ENCODE peak calls at places on chromosomes 16 and 17, in seven cellular contexts. A, V, I, C, H, W and Y are unnamed samples.

GRCh38 chr16:19783363-19783762 is 65.3 kb downstream of the IQCK start:
- DNase-seq in V (no peak), I (peak; percentile 12), A (no peak), W (no peak), H (no peak), C (no peak), Y (no peak)

GRCh38 chr16:84075376-84075775 is 32.8 kb upstream of the SLC38A8 start:
- DNase-seq in H (no peak), I (no peak), A (no peak), V (no peak), C (no peak), W (no peak), Y (no peak)

GRCh38 chr17:78963378-78963777 is 16.3 kb downstream of the LGALS3BP start:
- DNase-seq in A (no peak), H (no peak), I (no peak), V (no peak), C (no peak), W (no peak), Y (no peak)

GRCh38 chr17:64387545-64388171 is 3.0 kb downstream of the PECAM1 start:
- DNase-seq in I (no peak), A (no peak), V (no peak), H (no peak), C (no peak), W (no peak), Y (no peak)

GRCh38 chr17:74868251-74868907 is 4.4 kb downstream of the FDXR start:
- DNase-seq in W (no peak), A (no peak), H (no peak), I (no peak), C (no peak), V (no peak), Y (no peak)

GRCh38 chr16:56286819-56287218 is 95.5 kb downstream of the GNAO1 start:
- DNase-seq in V (peak; percentile 8), A (no peak), W (no peak), H (no peak), C (no peak), I (no peak), Y (peak; percentile 78)

GRCh38 chr16:4454618-4455017 is 19.8 kb downstream of the NMRAL1 start:
- DNase-seq in A (no peak), W (peak; percentile 43), H (no peak), V (no peak), C (no peak), I (no peak), Y (no peak)

GRCh38 chr16:58187657-58188430 is 10.1 kb downstream of the CSNK2A2 start:
- DNase-seq in W (no peak), C (no peak), I (no peak), V (no peak), H (no peak), A (no peak), Y (no peak)

GRCh38 chr17:72349011-72349410 is 228.2 kb downstream of the SOX9 start:
- DNase-seq in C (no peak), W (no peak), A (no peak), I (no peak), V (no peak), H (peak; percentile 31), Y (no peak)

GRCh38 chr16:52456368-52456767 is 90.6 kb downstream of the TOX3 start:
- DNase-seq in W (peak; percentile 29), C (peak; percentile 36), I (no peak), A (no peak), H (no peak), V (peak; percentile 19), Y (no peak)

GRCh38 chr17:6558276-6558675 is 1.9 kb upstream of the PITPNM3 start:
- DNase-seq in A (no peak), W (no peak), C (no peak), H (no peak), V (no peak), I (no peak), Y (no peak)

GRCh38 chr17:78557598-78558039 is 19.6 kb downstream of the DNAH17 start:
- DNase-seq in H (peak; percentile 61), I (no peak), A (no peak), C (no peak), V (no peak), W (no peak), Y (no peak)

GRCh38 chr17:17924131-17924856 is 47.9 kb downstream of the TOM1L2 start:
- DNase-seq in I (no peak), C (no peak), H (no peak), W (no peak), V (no peak), A (no peak), Y (no peak)

GRCh38 chr16:10322723-10323527 is 62.9 kb upstream of the ATF7IP2 start:
- DNase-seq in C (peak; percentile 22), W (no peak), I (no peak), A (no peak), V (no peak), H (no peak), Y (no peak)

GRCh38 chr17:81821603-81822311 is 11.3 kb downstream of the MCRIP1 start:
- DNase-seq in H (peak; percentile 54), V (peak; percentile 87), I (peak; percentile 97), W (no peak), C (peak; percentile 85), A (no peak), Y (peak; percentile 73)

GRCh38 chr16:50847166-50847565 is 105.3 kb downstream of the CYLD start:
- DNase-seq in W (no peak), A (no peak), C (no peak), V (no peak), I (no peak), H (no peak), Y (no peak)

GRCh38 chr17:48427598-48427997 is 2.4 kb downstream of the SKAP1 start:
- DNase-seq in V (no peak), W (no peak), I (no peak), C (no peak), A (peak; percentile 79), H (no peak), Y (no peak)

GRCh38 chr17:6677946-6678345 is 26.4 kb downstream of the C17orf100 start:
- DNase-seq in I (no peak), A (no peak), V (no peak), W (no peak), H (no peak), C (no peak), Y (no peak)

GRCh38 chr16:50697881-50698767 is 4.7 kb downstream of the NOD2 start:
- DNase-seq in V (peak; percentile 66), I (no peak), A (peak; percentile 57), C (no peak), W (no peak), H (peak; percentile 86), Y (no peak)

GRCh38 chr17:1916963-1917715 is 87.3 kb downstream of the RPA1 start:
- DNase-seq in C (no peak), V (no peak), I (no peak), A (no peak), H (no peak), W (no peak), Y (no peak)

GRCh38 chr17:58156839-58157803 is 8.9 kb downstream of the OR4D1 start:
- DNase-seq in A (peak; percentile 71), C (peak; percentile 12), V (no peak), I (peak; percentile 17), H (peak; percentile 8), W (peak; percentile 77), Y (peak; percentile 21)

GRCh38 chr17:36850794-36851193 is 86.5 kb upstream of the LHX1 start:
- DNase-seq in H (peak; percentile 66), V (peak; percentile 74), A (no peak), I (no peak), C (no peak), W (no peak), Y (peak; percentile 70)

GRCh38 chr16:15509593-15510520 is 75.5 kb downstream of the BMERB1 start:
- DNase-seq in W (peak; percentile 52), A (no peak), V (peak; percentile 57), H (no peak), C (no peak), I (no peak), Y (no peak)

GRCh38 chr16:9089660-9090059 is 1.8 kb upstream of the HAPSTR1 start:
- DNase-seq in A (no peak), W (no peak), V (no peak), H (no peak), C (no peak), I (no peak), Y (no peak)

GRCh38 chr16:4488486-4488967 is 12.3 kb downstream of the HMOX2 start:
- DNase-seq in V (no peak), W (no peak), I (no peak), A (no peak), C (no peak), H (no peak), Y (no peak)

GRCh38 chr16:72018470-72018869 is 9.9 kb downstream of the DHODH start:
- DNase-seq in W (no peak), V (no peak), I (no peak), H (no peak), C (no peak), A (no peak), Y (no peak)
- H3K4me3 ChIP-seq in W (no peak overlapping the region), V (no peak overlapping the region), I (no peak overlapping the region), H (no peak overlapping the region), C (no peak overlapping the region), A (no peak overlapping the region), Y (no peak overlapping the region)

GRCh38 chr16:35602116-35602515 is 2142.7 kb downstream of the TP53TG3F start:
- DNase-seq in H (no peak), I (no peak), C (no peak), V (no peak), W (no peak), A (no peak), Y (no peak)
- H3K36me3 ChIP-seq in H (no peaks in the 10 kb centered on the region), I (no peaks in the 10 kb centered on the region), C (no peaks in the 10 kb centered on the region), V (no peaks in the 10 kb centered on the region), W (no peaks in the 10 kb centered on the region), A (no peaks in the 10 kb centered on the region), Y (no peaks in the 10 kb centered on the region)

DNA sequence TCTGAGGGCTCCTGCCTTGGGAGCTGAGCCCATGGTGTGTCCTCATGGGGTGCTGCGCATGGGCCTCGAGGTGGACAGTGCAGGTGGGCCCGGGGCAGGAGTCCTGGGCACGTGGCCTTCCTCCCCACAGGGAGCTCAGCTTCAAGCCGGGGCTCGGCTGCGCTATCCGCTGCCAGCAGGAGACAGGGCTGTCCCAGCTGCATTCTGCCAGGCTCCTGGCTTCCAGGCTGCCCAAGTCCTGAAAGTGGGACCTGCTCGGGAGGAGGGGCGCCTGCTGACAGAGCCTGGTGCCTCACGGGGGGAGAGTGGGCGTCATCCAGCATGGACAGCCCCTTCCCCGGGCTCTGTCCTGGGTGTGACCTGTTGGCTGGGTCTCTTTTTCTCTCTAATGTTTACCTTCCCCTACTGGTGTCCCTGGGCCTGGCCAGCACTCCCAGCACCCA is 7.1 kb downstream of the TRAF7 start:
- DNase-seq in W (no peak), A (no peak), C (peak; percentile 63), I (peak; percentile 36), H (no peak), V (no peak), Y (no peak)
- H3K4me3 ChIP-seq in W (no peak overlapping the region), A (no peak overlapping the region), C (no peak overlapping the region), I (no peak overlapping the region), H (no peak overlapping the region), V (no peak overlapping the region), Y (no peak overlapping the region)

DNA sequence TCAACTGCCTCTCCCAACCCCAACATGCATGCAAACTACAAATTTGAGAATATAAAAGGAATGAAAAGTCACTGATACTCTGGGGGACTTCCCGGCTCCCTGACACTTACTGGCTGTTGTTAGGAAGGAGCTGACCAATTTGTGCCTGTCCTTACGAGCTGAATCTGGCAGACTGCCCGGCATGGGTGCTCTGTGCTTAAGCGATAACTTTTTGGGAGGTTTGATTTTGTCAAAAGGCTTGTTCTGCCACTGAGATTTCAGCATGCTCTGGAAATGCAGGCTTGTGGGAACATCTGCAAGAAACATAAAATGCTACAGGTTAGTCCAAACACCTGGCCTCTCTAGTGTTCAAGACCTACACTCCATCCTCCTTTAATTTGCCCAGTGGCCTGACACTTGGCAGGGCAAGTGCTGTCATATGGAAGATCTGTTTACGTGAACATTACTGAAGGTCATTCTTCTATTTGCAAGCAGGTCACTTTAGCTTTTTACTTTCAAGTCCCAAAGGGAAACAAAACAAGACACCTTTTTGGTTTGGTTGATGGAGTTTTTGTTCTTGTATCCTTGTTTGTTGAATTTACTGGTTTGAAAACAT is 40.6 kb downstream of the STH start:
- DNase-seq in W (no peak), I (no peak), H (peak; percentile 11), V (no peak), C (no peak), A (no peak), Y (no peak)
- H3K36me3 ChIP-seq in W (peaks cover 31% of the 10 kb centered on the region), I (peaks cover 28% of the 10 kb centered on the region), H (peaks cover 41% of the 10 kb centered on the region), V (peaks cover 94% of the 10 kb centered on the region), C (peaks cover 5% of the 10 kb centered on the region), A (peaks cover 63% of the 10 kb centered on the region), Y (peaks cover 87% of the 10 kb centered on the region)